ENCODE peak calls at places on chromosome 1, in ten cellular contexts. D is breast epithelium, E is GM23338, A is stomach, F is K562, S is prostate gland, Q is transverse colon, P is esophagus muscularis mucosa, L is H1, X is SK-N-SH. B is an unnamed sample.

GRCh38 chr1:200343874-200344273 is 66.0 kb downstream of the ZNF281 start:
- DNase-seq in D (no peak), E (no peak), A (no peak), F (no peak), S (no peak), Q (no peak), P (no peak), L (no peak), X (no peak), B (no peak)

GRCh38 chr1:51433269-51433971 is 85.6 kb downstream of the EPS15 start:
- DNase-seq in D (no peak), E (no peak), A (no peak), F (peak; percentile 20), S (peak; percentile 9), Q (no peak), P (no peak), L (no peak), X (no peak), B (no peak)

GRCh38 chr1:16969057-16969609 is 11.3 kb downstream of the MFAP2 start:
- DNase-seq in D (no peak), E (no peak), A (no peak), F (no peak), S (no peak), Q (no peak), P (no peak), L (no peak), X (no peak), B (no peak)

GRCh38 chr1:234592240-234592639 is 17.7 kb downstream of the IRF2BP2 start:
- DNase-seq in D (no peak), E (no peak), A (no peak), F (peak; percentile 47), S (no peak), Q (no peak), P (peak; percentile 55), L (no peak), X (no peak), B (no peak)

GRCh38 chr1:190479537-190479936 is 1.9 kb upstream of the BRINP3 start:
- DNase-seq in D (no peak), E (peak; percentile 21), A (no peak), F (no peak), S (no peak), Q (peak; percentile 16), P (no peak), L (no peak), X (no peak), B (no peak)

GRCh38 chr1:225857256-225857655 is 24.9 kb downstream of the TMEM63A start:
- DNase-seq in D (no peak), E (no peak), A (no peak), F (no peak), S (no peak), Q (no peak), P (no peak), L (no peak), X (no peak), B (no peak)

GRCh38 chr1:115865704-115866380 is 24.9 kb upstream of the NHLH2 start:
- DNase-seq in D (no peak), E (no peak), A (no peak), F (no peak), S (no peak), Q (no peak), P (no peak), L (no peak), X (no peak), B (no peak)

GRCh38 chr1:204729516-204729915 is 44.0 kb upstream of the LRRN2 start:
- DNase-seq in D (no peak), E (no peak), A (no peak), F (no peak), S (no peak), Q (no peak), P (no peak), L (no peak), X (no peak), B (no peak)

GRCh38 chr1:226091461-226091860 is 28.9 kb downstream of the H3-3A start:
- DNase-seq in D (no peak), E (no peak), A (no peak), F (no peak), S (no peak), Q (no peak), P (no peak), L (no peak), X (no peak), B (no peak)

GRCh38 chr1:74467786-74468377 is 44.5 kb downstream of the LRRC53 start:
- DNase-seq in D (no peak), E (peak; percentile 20), A (no peak), F (no peak), S (no peak), Q (no peak), P (no peak), L (no peak), X (no peak), B (no peak)

GRCh38 chr1:27360159-27361043 is 6.4 kb downstream of the MAP3K6 start:
- DNase-seq in D (no peak), E (peak; percentile 72), A (no peak), F (peak; percentile 65), S (no peak), Q (peak; percentile 52), P (no peak), L (no peak), X (no peak), B (no peak)

GRCh38 chr1:5645135-5645399 is 347.2 kb downstream of the NPHP4 start:
- DNase-seq in D (peak; percentile 33), E (no peak), A (peak; percentile 11), F (no peak), S (no peak), Q (no peak), P (no peak), L (no peak), X (no peak), B (no peak)

GRCh38 chr1:17220287-17220686 is 15.4 kb downstream of the PADI1 start:
- DNase-seq in D (no peak), E (no peak), A (no peak), F (no peak), S (no peak), Q (no peak), P (no peak), L (no peak), X (no peak), B (no peak)

GRCh38 chr1:193222079-193222615 is 35.7 kb upstream of the B3GALT2 start:
- DNase-seq in D (no peak), E (no peak), A (no peak), F (no peak), S (no peak), Q (no peak), P (no peak), L (no peak), X (no peak), B (no peak)

GRCh38 chr1:193221641-193222040 is 35.2 kb upstream of the B3GALT2 start:
- DNase-seq in D (no peak), E (no peak), A (no peak), F (no peak), S (no peak), Q (no peak), P (no peak), L (no peak), X (no peak), B (no peak)

GRCh38 chr1:193216920-193217319 is 30.5 kb upstream of the B3GALT2 start:
- DNase-seq in D (no peak), E (peak; percentile 85), A (no peak), F (no peak), S (no peak), Q (no peak), P (no peak), L (peak; percentile 9), X (no peak), B (no peak)

GRCh38 chr1:193213998-193214397 is 27.6 kb upstream of the B3GALT2 start:
- DNase-seq in D (no peak), E (no peak), A (no peak), F (no peak), S (no peak), Q (no peak), P (no peak), L (no peak), X (no peak), B (no peak)

GRCh38 chr1:193219391-193219790 is 33.0 kb upstream of the B3GALT2 start:
- DNase-seq in D (no peak), E (no peak), A (no peak), F (no peak), S (no peak), Q (no peak), P (no peak), L (no peak), X (no peak), B (no peak)
- H3K4me3 ChIP-seq in D (no peak overlapping the region), E (no peak overlapping the region), A (no peak overlapping the region), F (no peak overlapping the region), S (no peak overlapping the region), Q (no peak overlapping the region), P (no peak overlapping the region), L (no peak overlapping the region), X (no peak overlapping the region), B (no peak overlapping the region)

GRCh38 chr1:228109962-228110488 is 926 bp upstream of the MRPL55 start:
- DNase-seq in D (no peak), E (peak; percentile 60), A (no peak), F (no peak), S (no peak), Q (no peak), P (no peak), L (no peak), X (no peak), B (no peak)
- H3K27ac ChIP-seq in D (peak overlapping the region; percentile 97), E (no peak overlapping the region), A (peak overlapping the region; percentile 95), F (peak overlapping the region; percentile 76), S (peak overlapping the region; percentile 93), Q (peak overlapping the region; percentile 88), P (peak overlapping the region; percentile 92), L (no peak overlapping the region), X (peak overlapping the region; percentile 40), B (peak overlapping the region; percentile 89)

GRCh38 chr1:53585116-53585515 is 125.9 kb downstream of the DMRTB1 start:
- DNase-seq in D (peak; percentile 10), E (no peak), A (peak; percentile 26), F (no peak), S (no peak), Q (peak; percentile 21), P (no peak), L (no peak), X (no peak), B (peak; percentile 55)
- TF ChIP-seq POLR2AphosphoS5 in D (no peak), E (no peak), A (no peak), F (no peak), S (no peak), Q (no peak), P (no peak), L (no peak), X (no peak), B (no peak)

GRCh38 chr1:46555826-46556619 is 4.6 kb upstream of the KNCN start:
- DNase-seq in D (no peak), E (no peak), A (no peak), F (no peak), S (no peak), Q (no peak), P (no peak), L (no peak), X (no peak), B (no peak)

GRCh38 chr1:46553506-46553905 is 2.1 kb upstream of the KNCN start:
- DNase-seq in D (no peak), E (no peak), A (no peak), F (no peak), S (no peak), Q (no peak), P (no peak), L (no peak), X (no peak), B (no peak)

GRCh38 chr1:46555081-46555432 is 3.6 kb upstream of the KNCN start:
- DNase-seq in D (no peak), E (no peak), A (no peak), F (no peak), S (no peak), Q (no peak), P (no peak), L (no peak), X (no peak), B (no peak)

GRCh38 chr1:46552357-46553237 is 1.1 kb upstream of the KNCN start:
- DNase-seq in D (no peak), E (no peak), A (no peak), F (no peak), S (no peak), Q (no peak), P (no peak), L (no peak), X (no peak), B (no peak)

GRCh38 chr1:46554236-46555080 is 3.0 kb upstream of the KNCN start:
- DNase-seq in D (no peak), E (no peak), A (no peak), F (no peak), S (no peak), Q (no peak), P (no peak), L (no peak), X (no peak), B (no peak)
- H3K4me3 ChIP-seq in D (no peak overlapping the region), E (no peak overlapping the region), A (no peak overlapping the region), F (no peak overlapping the region), S (no peak overlapping the region), Q (no peak overlapping the region), P (no peak overlapping the region), L (no peak overlapping the region), X (no peak overlapping the region), B (no peak overlapping the region)

B was measured in sigmoid colon.